ENCODE peak calls at places on chromosomes 4 and X, in eight cellular contexts. F is MM.1S, Z is mucosa of descending colon, A is progenitor cell of endocrine pancreas, U is IMR-90, V is WTC11, N is AG10803, O is astrocyte of the spinal cord. C is an unnamed sample.

GRCh38 chr4:154973636-154974035 is 192.6 kb downstream of the RBM46 start:
- DNase-seq in F (no peak), Z (no peak), A (no peak), U (no peak), V (no peak), N (no peak), O (no peak), C (no peak)

GRCh38 chr4:11424896-11425295 is 3.8 kb downstream of the HS3ST1 start:
- DNase-seq in F (no peak), Z (no peak), A (no peak), U (no peak), V (no peak), N (no peak), O (no peak), C (no peak)

GRCh38 chr4:9989918-9990635 is 31.2 kb downstream of the SLC2A9 start:
- DNase-seq in F (no peak), Z (no peak), A (no peak), U (no peak), V (no peak), N (no peak), O (no peak), C (no peak)

GRCh38 chrX:30887721-30888120 is 1.3 kb downstream of the TAB3 start:
- DNase-seq in F (no peak), Z (no peak), A (no peak), U (no peak), V (no peak), N (no peak), O (no peak), C (no peak)

GRCh38 chr4:23369331-23369730 is 520.5 kb downstream of the PPARGC1A start:
- DNase-seq in F (no peak), Z (no peak), A (no peak), U (no peak), V (peak; percentile 29), N (no peak), O (no peak), C (no peak)

GRCh38 chrX:135264210-135264609 is 12.3 kb downstream of the ETDA start:
- DNase-seq in F (no peak), Z (no peak), A (no peak), U (no peak), V (no peak), N (no peak), O (no peak), C (no peak)

GRCh38 chr4:148216866-148217814 is 225.1 kb downstream of the NR3C2 start:
- DNase-seq in F (peak; percentile 93), Z (no peak), A (no peak), U (no peak), V (no peak), N (peak; percentile 8), O (peak; percentile 54), C (no peak)

GRCh38 chrX:10120828-10121227 is 35.9 kb upstream of the CLCN4 start:
- DNase-seq in F (no peak), Z (no peak), A (no peak), U (no peak), V (no peak), N (no peak), O (no peak), C (no peak)

GRCh38 chr4:152673489-152673888 is 6.3 kb downstream of the TMEM154 start:
- DNase-seq in F (no peak), Z (no peak), A (no peak), U (no peak), V (no peak), N (no peak), O (no peak), C (no peak)

GRCh38 chrX:118756111-118756510 is 28.7 kb downstream of the IL13RA1 start:
- DNase-seq in F (no peak), Z (no peak), A (no peak), U (no peak), V (no peak), N (peak; percentile 31), O (no peak), C (no peak)

GRCh38 chrX:74085642-74086236 is 218.2 kb upstream of the ZCCHC13 start:
- DNase-seq in F (no peak), Z (no peak), A (no peak), U (no peak), V (no peak), N (no peak), O (no peak), C (no peak)

GRCh38 chr4:30962949-30963348 is 242.8 kb downstream of the PCDH7 start:
- DNase-seq in F (no peak), Z (no peak), A (no peak), U (peak; percentile 88), V (no peak), N (no peak), O (peak; percentile 21), C (peak; percentile 14)

GRCh38 chr4:2390146-2390545 is 28.3 kb downstream of the ZFYVE28 start:
- DNase-seq in F (no peak), Z (no peak), A (no peak), U (no peak), V (no peak), N (no peak), O (peak; percentile 65), C (no peak)

GRCh38 chr4:41750158-41750623 is 1.7 kb upstream of the PHOX2B start:
- DNase-seq in F (no peak), Z (no peak), A (no peak), U (no peak), V (peak; percentile 19), N (no peak), O (no peak), C (no peak)

GRCh38 chrX:15931362-15931761 is 76.7 kb upstream of the AP1S2 start:
- DNase-seq in F (no peak), Z (no peak), A (no peak), U (no peak), V (no peak), N (no peak), O (no peak), C (no peak)

GRCh38 chr4:4216668-4217067 is 10.1 kb downstream of the OTOP1 start:
- DNase-seq in F (no peak), Z (no peak), A (no peak), U (peak; percentile 59), V (peak; percentile 25), N (peak; percentile 17), O (peak; percentile 41), C (no peak)

GRCh38 chr4:123783091-123783765 is 386.6 kb downstream of the SPRY1 start:
- DNase-seq in F (no peak), Z (no peak), A (no peak), U (peak; percentile 80), V (no peak), N (peak; percentile 71), O (peak; percentile 39), C (no peak)

GRCh38 chrX:40496728-40497127 is 84.0 kb upstream of the ATP6AP2 start:
- DNase-seq in F (no peak), Z (no peak), A (no peak), U (peak; percentile 29), V (peak; percentile 11), N (peak; percentile 48), O (peak; percentile 30), C (no peak)
- TF ChIP-seq CTCF in F (no peak), Z (no peak), A (peak; percentile 34), U (no peak), V (no peak), N (peak; percentile 49), O (peak; percentile 40), C (no peak)

DNA sequence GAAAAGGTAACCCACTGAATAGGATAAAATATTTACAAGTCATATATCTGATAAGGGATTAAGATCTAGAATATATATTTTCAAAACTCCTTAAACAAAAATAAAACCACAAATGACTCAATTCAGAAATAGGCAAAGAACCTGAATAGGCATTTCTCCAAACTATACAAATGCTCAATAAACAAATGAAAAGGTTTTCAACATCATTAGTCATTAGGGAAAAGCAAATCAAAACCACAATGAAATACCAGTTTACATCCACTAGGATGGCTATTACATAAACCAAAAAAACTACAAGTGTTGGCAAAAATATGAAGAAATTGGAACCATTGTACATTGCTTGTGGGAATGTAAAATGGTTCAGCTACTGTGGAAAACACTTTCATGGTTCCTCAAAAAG is 167.0 kb upstream of the GALNT7 start:
- DNase-seq in F (no peak), Z (no peak), A (no peak), U (peak; percentile 82), V (no peak), N (peak; percentile 20), O (peak; percentile 79), C (no peak)
- TF ChIP-seq CTCF in F (no peak), Z (no peak), A (no peak), U (no peak), V (no peak), N (no peak), O (no peak), C (no peak)

GRCh38 chr4:88812420-88812819 is 114.8 kb upstream of the NAP1L5 start:
- DNase-seq in F (no peak), Z (no peak), A (no peak), U (no peak), V (no peak), N (no peak), O (no peak), C (no peak)

GRCh38 chr4:88817740-88818139 is 120.1 kb upstream of the NAP1L5 start:
- DNase-seq in F (peak; percentile 59), Z (no peak), A (no peak), U (no peak), V (no peak), N (no peak), O (no peak), C (no peak)

GRCh38 chr4:88811904-88812303 is 114.3 kb upstream of the NAP1L5 start:
- DNase-seq in F (no peak), Z (no peak), A (no peak), U (no peak), V (no peak), N (no peak), O (no peak), C (no peak)

GRCh38 chr4:88812976-88813375 is 115.3 kb upstream of the NAP1L5 start:
- DNase-seq in F (no peak), Z (no peak), A (no peak), U (no peak), V (no peak), N (no peak), O (no peak), C (no peak)

DNA sequence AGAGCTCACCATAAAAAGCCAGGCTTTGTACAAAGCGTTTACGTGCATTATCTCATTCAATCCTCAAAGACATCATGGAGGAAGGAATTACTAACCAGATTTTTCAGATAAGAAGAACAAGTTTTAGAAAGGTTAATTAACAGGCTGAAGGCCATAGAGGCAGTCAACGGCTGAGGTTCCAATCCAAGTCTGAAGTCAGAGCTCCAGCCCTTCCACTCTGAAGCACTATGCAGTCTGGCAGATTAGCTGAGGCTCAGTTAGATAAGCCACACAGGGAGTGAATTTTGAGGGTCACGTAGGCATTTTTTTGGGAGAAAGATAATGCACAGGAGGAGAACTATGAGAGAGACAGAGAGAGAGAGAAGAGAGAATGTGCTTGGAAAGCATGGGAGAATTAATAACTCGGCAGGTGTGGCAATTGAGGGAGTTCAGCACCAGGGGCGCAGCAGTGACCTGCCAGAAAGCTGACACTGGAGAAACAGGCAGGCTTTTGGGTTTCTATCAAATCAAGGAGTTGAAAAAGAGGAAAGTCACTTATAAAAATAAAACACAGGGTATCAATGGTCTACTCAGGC is 116.5 kb upstream of the NAP1L5 start:
- DNase-seq in F (no peak), Z (no peak), A (no peak), U (no peak), V (peak; percentile 22), N (no peak), O (no peak), C (peak; percentile 36)
- TF ChIP-seq CTCF in F (no peak), Z (no peak), A (peak; percentile 52), U (no peak), V (peak; percentile 14), N (no peak), O (no peak), C (peak; percentile 16)

DNA sequence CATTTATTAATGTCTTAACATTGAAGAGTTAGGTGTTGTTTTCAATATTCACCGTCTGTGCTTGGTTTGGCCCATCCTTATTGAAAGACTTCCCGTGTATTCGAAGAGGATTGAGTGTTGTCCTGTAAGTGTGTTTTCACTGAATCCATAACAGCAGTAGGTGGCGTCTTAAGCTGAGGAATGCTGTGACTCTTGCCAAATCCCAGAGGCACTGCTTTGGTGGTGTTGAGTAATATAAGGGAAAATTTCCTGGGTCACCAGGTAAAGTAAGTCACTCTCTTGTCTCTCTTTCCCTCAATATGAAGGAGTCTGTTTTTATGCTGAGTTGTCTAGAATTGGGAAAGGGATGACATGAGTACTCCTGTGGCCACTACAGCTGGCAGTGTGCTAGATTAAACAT is 146.8 kb upstream of the ZXDB start:
- DNase-seq in F (no peak), Z (no peak), A (no peak), U (no peak), V (no peak), N (no peak), O (no peak), C (no peak)
- TF ChIP-seq CTCF in F (no peak), Z (no peak), A (no peak), U (no peak), V (no peak), N (no peak), O (no peak), C (no peak)

C was measured in Calu3.